ENCODE peak calls at places on chromosome 11, in seven cellular contexts. I, G, P, C, Y, N and M are unnamed samples.

GRCh38 chr11:68735626-68736025 is 15.7 kb downstream of the TESMIN start:
- DNase-seq in P (no peak), Y (no peak), N (no peak), C (no peak), I (no peak), G (no peak), M (no peak)

GRCh38 chr11:15742626-15743243 is 613.6 kb downstream of the SOX6 start:
- DNase-seq in C (no peak), I (no peak), N (no peak), Y (no peak), P (no peak), G (no peak), M (no peak)

GRCh38 chr11:101974255-101974654 is 57.9 kb upstream of the ANGPTL5 start:
- DNase-seq in I (no peak), G (no peak), P (no peak), C (no peak), Y (no peak), N (no peak), M (no peak)

GRCh38 chr11:107430525-107430924 is 27.1 kb downstream of the CWF19L2 start:
- DNase-seq in N (no peak), C (no peak), Y (no peak), I (no peak), G (no peak), P (no peak), M (no peak)

GRCh38 chr11:96200243-96200642 is 142.8 kb downstream of the MAML2 start:
- DNase-seq in Y (no peak), P (no peak), C (peak; percentile 80), N (no peak), I (no peak), G (no peak), M (no peak)

GRCh38 chr11:60377737-60378136 is 595 bp upstream of the MS4A7 start:
- DNase-seq in P (peak; percentile 5), N (no peak), C (no peak), I (no peak), Y (no peak), G (no peak), M (no peak)

GRCh38 chr11:116697011-116697410 is 75.8 kb downstream of the BUD13 start:
- DNase-seq in Y (no peak), N (no peak), G (no peak), P (no peak), C (no peak), I (no peak), M (no peak)

GRCh38 chr11:128239224-128239790 is 348.1 kb downstream of the ETS1 start:
- DNase-seq in P (no peak), C (no peak), N (no peak), Y (no peak), I (no peak), G (no peak), M (no peak)

GRCh38 chr11:78790784-78791183 is 216.1 kb upstream of the NARS2 start:
- DNase-seq in I (no peak), N (no peak), C (no peak), Y (no peak), G (no peak), P (no peak), M (no peak)

GRCh38 chr11:110434952-110435779 is 5.4 kb downstream of the FDX1 start:
- DNase-seq in N (no peak), I (no peak), C (peak; percentile 68), G (no peak), Y (no peak), P (no peak), M (peak; percentile 29)

GRCh38 chr11:4672470-4672869 is 25.2 kb downstream of the OR51E2 start:
- DNase-seq in N (no peak), C (no peak), P (no peak), I (no peak), Y (no peak), G (no peak), M (no peak)

GRCh38 chr11:78646564-78647185 is 72.0 kb upstream of the NARS2 start:
- DNase-seq in N (peak; percentile 47), Y (peak; percentile 19), P (peak; percentile 14), G (peak; percentile 25), I (peak; percentile 3), C (peak; percentile 44), M (peak; percentile 76)

GRCh38 chr11:82682003-82682751 is 51.5 kb downstream of the FAM181B start:
- DNase-seq in P (no peak), C (peak; percentile 62), N (peak; percentile 73), G (peak; percentile 11), Y (no peak), I (peak; percentile 33), M (peak; percentile 69)

GRCh38 chr11:15800121-15800800 is 556.1 kb downstream of the SOX6 start:
- DNase-seq in P (no peak), N (peak; percentile 4), G (no peak), Y (peak; percentile 4), I (peak; percentile 31), C (no peak), M (no peak)

GRCh38 chr11:63622318-63622717 is 8.1 kb upstream of the PLAAT3 start:
- DNase-seq in Y (no peak), N (peak; percentile 61), I (no peak), C (peak; percentile 92), P (no peak), G (no peak), M (no peak)

GRCh38 chr11:60766547-60766946 is 9.9 kb downstream of the MS4A15 start:
- DNase-seq in C (no peak), G (no peak), Y (no peak), N (no peak), I (no peak), P (no peak), M (no peak)

GRCh38 chr11:108901359-108901758 is 236.5 kb downstream of the DDX10 start:
- DNase-seq in N (no peak), C (no peak), G (no peak), I (no peak), P (no peak), Y (no peak), M (no peak)

GRCh38 chr11:46322759-46323158 is 24.5 kb upstream of the DGKZ start:
- DNase-seq in C (no peak), P (no peak), N (no peak), I (no peak), G (no peak), Y (no peak), M (peak; percentile 62)

GRCh38 chr11:1226226-1226961 is 3.5 kb downstream of the MUC5B start:
- DNase-seq in Y (no peak), N (no peak), P (no peak), G (no peak), C (no peak), I (no peak), M (peak; percentile 71)

GRCh38 chr11:35192347-35192746 is 53.4 kb downstream of the CD44 start:
- DNase-seq in C (no peak), I (no peak), G (no peak), N (peak; percentile 40), Y (no peak), P (no peak), M (no peak)

GRCh38 chr11:55942785-55943392 is 6.7 kb upstream of the OR5I1 start:
- DNase-seq in I (peak; percentile 2), Y (no peak), C (peak; percentile 8), P (no peak), G (no peak), N (no peak), M (peak; percentile 23)

GRCh38 chr11:112784323-112785073 is 176.7 kb upstream of the NCAM1 start:
- DNase-seq in G (no peak), I (peak; percentile 47), Y (peak; percentile 66), C (peak; percentile 53), P (peak; percentile 55), N (peak; percentile 86), M (peak; percentile 47)

GRCh38 chr11:93541884-93542752 is 1.1 kb downstream of the SMCO4 start:
- DNase-seq in P (no peak), I (peak; percentile 72), Y (peak; percentile 30), G (no peak), N (peak; percentile 57), C (peak; percentile 83), M (peak; percentile 72)

GRCh38 chr11:72234920-72235319 is 9.1 kb downstream of the PHOX2A start:
- DNase-seq in G (no peak), Y (no peak), P (no peak), C (no peak), N (no peak), I (no peak), M (no peak)

GRCh38 chr11:763073-763463 is 14.2 kb downstream of the GATD1 start:
- DNase-seq in I (no peak), Y (no peak), G (no peak), C (no peak), N (no peak), P (no peak), M (peak; percentile 76)

GRCh38 chr11:57645716-57646085 is 4.0 kb downstream of the YPEL4 start:
- DNase-seq in C (no peak), P (no peak), N (no peak), Y (no peak), I (no peak), G (no peak), M (no peak)

GRCh38 chr11:17865765-17866428 is 131.3 kb downstream of the KCNC1 start:
- DNase-seq in P (no peak), G (no peak), Y (no peak), N (no peak), C (no peak), I (no peak), M (no peak)

GRCh38 chr11:13119361-13119760 is 110.2 kb downstream of the RASSF10 start:
- DNase-seq in N (no peak), Y (no peak), C (no peak), P (no peak), G (no peak), I (no peak), M (no peak)

GRCh38 chr11:58567889-58568512 is 7.7 kb downstream of the LPXN start:
- DNase-seq in N (peak; percentile 75), C (peak; percentile 35), I (peak; percentile 10), Y (no peak), P (peak; percentile 21), G (no peak), M (peak; percentile 59)

GRCh38 chr11:128520206-128520885 is 67.0 kb downstream of the ETS1 start:
- DNase-seq in P (no peak), C (no peak), G (no peak), Y (no peak), I (no peak), N (no peak), M (no peak)

GRCh38 chr11:94873910-94874575 is 99.3 kb downstream of the CWC15 start:
- DNase-seq in N (no peak), Y (no peak), G (no peak), I (no peak), P (no peak), C (no peak), M (peak; percentile 30)

GRCh38 chr11:39209966-39210365 is 2249.5 kb downstream of the LRRC4C start:
- DNase-seq in C (no peak), Y (no peak), N (no peak), I (no peak), P (no peak), G (no peak), M (no peak)

GRCh38 chr11:8719260-8720190 is 36.9 kb downstream of the RPL27A start:
- DNase-seq in P (no peak), I (peak; percentile 39), N (peak; percentile 67), G (peak; percentile 59), C (peak; percentile 31), Y (peak; percentile 38), M (no peak)